ENCODE peak calls at places on chromosomes 2 and 18, in six cellular contexts. P is HT-29, T is H54, L is LNCaP clone FGC, U is M059J, C is mesenchymal stem cell. G is an unnamed sample.
A peak's percentile ranks its signal among the peaks of the same experiment; 100 is the strongest.

GRCh38 chr18:10927290-10927979 is 221.9 kb downstream of the PIEZO2 start:
- DNase-seq in P (no peak), T (no peak), L (no peak), U (peak; percentile 86), C (peak; percentile 86), G (no peak)

GRCh38 chr2:178895171-178895570 is 87.9 kb upstream of the TTN start:
- DNase-seq in P (no peak), T (no peak), L (no peak), U (no peak), C (no peak), G (no peak)

GRCh38 chr2:213251618-213252017 is 32.6 kb upstream of the SPAG16 start:
- DNase-seq in P (peak; percentile 80), T (no peak), L (no peak), U (peak; percentile 57), C (peak; percentile 77), G (peak; percentile 82)

GRCh38 chr18:57859314-57859713 is 56.2 kb upstream of the ATP8B1 start:
- DNase-seq in P (peak; percentile 52), T (no peak), L (no peak), U (peak; percentile 36), C (peak; percentile 26), G (peak; percentile 39)

GRCh38 chr2:205947621-205948495 is 138.1 kb downstream of the INO80D start:
- DNase-seq in P (peak; percentile 70), T (peak; percentile 57), L (no peak), U (peak; percentile 51), C (peak; percentile 78), G (peak; percentile 60)

GRCh38 chr2:12555012-12555645 is 161.6 kb upstream of the TRIB2 start:
- DNase-seq in P (peak; percentile 9), T (no peak), L (no peak), U (peak; percentile 71), C (peak; percentile 63), G (no peak)

GRCh38 chr2:62184499-62185045 is 11.3 kb upstream of the B3GNT2 start:
- DNase-seq in P (no peak), T (no peak), L (no peak), U (no peak), C (no peak), G (no peak)

GRCh38 chr18:9066358-9066757 is 36.1 kb upstream of the NDUFV2 start:
- DNase-seq in P (no peak), T (no peak), L (no peak), U (no peak), C (no peak), G (no peak)

GRCh38 chr18:11909597-11910026 is 1.5 kb upstream of the MPPE1 start:
- DNase-seq in P (peak; percentile 18), T (no peak), L (no peak), U (peak; percentile 53), C (peak; percentile 72), G (no peak)

GRCh38 chr2:112884869-112885502 is 26.0 kb upstream of the IL37 start:
- DNase-seq in P (peak; percentile 72), T (peak; percentile 66), L (no peak), U (no peak), C (no peak), G (peak; percentile 41)

GRCh38 chr2:213069531-213069930 is 81.9 kb downstream of the IKZF2 start:
- DNase-seq in P (no peak), T (no peak), L (no peak), U (no peak), C (no peak), G (no peak)

GRCh38 chr18:13500227-13500865 is 226.0 kb downstream of the FAM210A start:
- DNase-seq in P (no peak), T (peak; percentile 9), L (peak; percentile 53), U (peak; percentile 87), C (peak; percentile 18), G (no peak)

GRCh38 chr18:63157293-63158011 is 162.1 kb downstream of the BCL2 start:
- DNase-seq in P (no peak), T (no peak), L (no peak), U (no peak), C (no peak), G (no peak)

GRCh38 chr2:15040429-15041084 is 408.0 kb downstream of the LRATD1 start:
- DNase-seq in P (no peak), T (no peak), L (no peak), U (no peak), C (no peak), G (no peak)

GRCh38 chr18:40995529-40995928 is 959.5 kb upstream of the PIK3C3 start:
- DNase-seq in P (no peak), T (no peak), L (no peak), U (no peak), C (no peak), G (no peak)

GRCh38 chr18:3217930-3218647 is 1.7 kb downstream of the MYOM1 start:
- DNase-seq in P (peak; percentile 97), T (no peak), L (peak; percentile 33), U (no peak), C (peak; percentile 12), G (peak; percentile 55)

GRCh38 chr2:181457121-181457740 is at the start of gene ITGA4:
- DNase-seq in P (no peak), T (peak; percentile 64), L (no peak), U (peak; percentile 72), C (peak; percentile 76), G (peak; percentile 36)

G was measured in A549.